ENCODE peak calls at places on chromosomes 5 and 9, in four cellular contexts. One of them, this sample, is unnamed.

GRCh38 chr9:95552814-95553546 is 36.2 kb upstream of the PTCH1 start:
- DNase-seq in T-cell: no peak
- DNase-seq in EH: no peak
- DNase-seq in kidney glomerular epithelial cell: no peak
- DNase-seq in this sample: no peak

GRCh38 chr9:27003406-27004147 is 1.9 kb downstream of the LRRC19 start:
- DNase-seq in T-cell: no peak
- DNase-seq in EH: no peak
- DNase-seq in kidney glomerular epithelial cell: peak; percentile 47
- DNase-seq in this sample: no peak

GRCh38 chr9:36598281-36598680 is 25.6 kb downstream of the MELK start:
- DNase-seq in T-cell: no peak
- DNase-seq in EH: peak; percentile 40
- DNase-seq in kidney glomerular epithelial cell: peak; percentile 78
- DNase-seq in this sample: no peak

GRCh38 chr9:92723299-92723625 is 41.4 kb downstream of the BICD2 start:
- DNase-seq in T-cell: no peak
- DNase-seq in EH: peak; percentile 9
- DNase-seq in kidney glomerular epithelial cell: no peak
- DNase-seq in this sample: no peak

GRCh38 chr5:32312194-32312681 is 501 bp downstream of the MTMR12 start:
- DNase-seq in T-cell: peak; percentile 8
- DNase-seq in EH: peak; percentile 74
- DNase-seq in kidney glomerular epithelial cell: peak; percentile 28
- DNase-seq in this sample: peak; percentile 22

GRCh38 chr5:4905674-4906528 is 234.2 kb upstream of the ADAMTS16 start:
- DNase-seq in T-cell: no peak
- DNase-seq in EH: no peak
- DNase-seq in kidney glomerular epithelial cell: no peak
- DNase-seq in this sample: no peak

GRCh38 chr5:154757647-154758406 is 2.6 kb downstream of the LARP1 start:
- DNase-seq in T-cell: no peak
- DNase-seq in EH: peak; percentile 6
- DNase-seq in kidney glomerular epithelial cell: peak; percentile 27
- DNase-seq in this sample: peak; percentile 8

GRCh38 chr5:5380298-5380697 is 42.2 kb upstream of the ICE1 start:
- DNase-seq in T-cell: no peak
- DNase-seq in EH: no peak
- DNase-seq in kidney glomerular epithelial cell: no peak
- DNase-seq in this sample: no peak

GRCh38 chr9:37715260-37715659 is 38.3 kb upstream of the TRMT10B start:
- DNase-seq in T-cell: no peak
- DNase-seq in EH: no peak
- DNase-seq in kidney glomerular epithelial cell: peak; percentile 15
- DNase-seq in this sample: no peak

GRCh38 chr5:54063817-54064216 is 246.6 kb downstream of the ARL15 start:
- DNase-seq in T-cell: no peak
- DNase-seq in EH: peak; percentile 95
- DNase-seq in kidney glomerular epithelial cell: peak; percentile 50
- DNase-seq in this sample: no peak

GRCh38 chr5:131795879-131796792 is 681 bp downstream of the FNIP1 start:
- DNase-seq in T-cell: peak; percentile 12
- DNase-seq in EH: peak; percentile 75
- DNase-seq in kidney glomerular epithelial cell: no peak
- DNase-seq in this sample: no peak

GRCh38 chr5:71882826-71883744 is 164.0 kb downstream of the CARTPT start:
- DNase-seq in T-cell: no peak
- DNase-seq in EH: peak; percentile 92
- DNase-seq in kidney glomerular epithelial cell: peak; percentile 30
- DNase-seq in this sample: no peak

GRCh38 chr5:82417776-82418607 is 139.8 kb upstream of the RPS23 start:
- DNase-seq in T-cell: no peak
- DNase-seq in EH: peak; percentile 87
- DNase-seq in kidney glomerular epithelial cell: peak; percentile 41
- DNase-seq in this sample: no peak

GRCh38 chr9:22036866-22037626 is 27.9 kb upstream of the CDKN2B start:
- DNase-seq in T-cell: no peak
- DNase-seq in EH: no peak
- DNase-seq in kidney glomerular epithelial cell: no peak
- DNase-seq in this sample: no peak